ENCODE peak calls at places on chromosomes 5 and 9, in seven cellular contexts. B is NCI-H1105; I is mucosa of descending colon; M is aorta; P is stimulated activated CD4-positive, alpha-beta T cell treated with anti-CD3 and anti-CD28 coated beads, Interleukin-4, amount 100 ng/mL, for 24 hours; R is A172; A is activated CD4-positive, alpha-beta T cell treated with anti-CD3 and anti-CD28 coated beads, Interleukin-2, amount 50 U/mL, for 24 hours. N is an unnamed sample.

GRCh38 chr5:152883061-152883460 is 478.0 kb upstream of the NMUR2 start:
- DNase-seq in B (peak), I (no peak), M (no peak), P (no peak), R (no peak), A (no peak), N (no peak)

GRCh38 chr5:121199238-121199999 is 652.3 kb upstream of the FTMT start:
- DNase-seq in B (no peak), I (no peak), M (no peak), P (no peak), R (peak), A (no peak), N (no peak)

GRCh38 chr5:96649938-96650540 is 12.1 kb upstream of the CAST start:
- DNase-seq in B (no peak), I (no peak), M (no peak), P (no peak), R (no peak), A (no peak), N (no peak)

GRCh38 chr5:179357036-179357435 is 11.8 kb upstream of the ADAMTS2 start:
- DNase-seq in B (no peak), I (no peak), M (no peak), P (no peak), R (no peak), A (no peak), N (no peak)

GRCh38 chr9:92158097-92158601 is 42.9 kb upstream of the SPTLC1 start:
- DNase-seq in B (no peak), I (no peak), M (no peak), P (no peak), R (no peak), A (no peak), N (no peak)

GRCh38 chr5:158433634-158434033 is 574.7 kb upstream of the CLINT1 start:
- DNase-seq in B (no peak), I (no peak), M (no peak), P (no peak), R (no peak), A (no peak), N (no peak)

GRCh38 chr5:32392039-32392438 is 52.5 kb downstream of the ZFR start:
- DNase-seq in B (no peak), I (no peak), M (no peak), P (no peak), R (no peak), A (no peak), N (no peak)

GRCh38 chr9:120934271-120934670 is 7.7 kb upstream of the TRAF1 start:
- DNase-seq in B (no peak), I (no peak), M (no peak), P (no peak), R (no peak), A (no peak), N (no peak)

GRCh38 chr9:86183225-86183808 is 76.1 kb downstream of the C9orf153 start:
- DNase-seq in B (no peak), I (no peak), M (no peak), P (no peak), R (no peak), A (no peak), N (no peak)

GRCh38 chr5:140118294-140118936 is 4.5 kb downstream of the PURA start:
- DNase-seq in B (no peak), I (no peak), M (no peak), P (no peak), R (no peak), A (no peak), N (no peak)

GRCh38 chr5:113330533-113331200 is 104.1 kb downstream of the TSSK1B start:
- DNase-seq in B (no peak), I (no peak), M (no peak), P (no peak), R (peak), A (no peak), N (peak)

GRCh38 chr5:107305999-107306398 is 364.7 kb downstream of the EFNA5 start:
- DNase-seq in B (no peak), I (no peak), M (no peak), P (no peak), R (no peak), A (no peak), N (no peak)

GRCh38 chr5:21919417-21920022 is 933.6 kb downstream of the CDH12 start:
- DNase-seq in B (peak), I (peak), M (no peak), P (no peak), R (peak), A (no peak), N (peak)

N was measured in SK-N-DZ.